ENCODE peak calls at places on chromosomes 13 and 19, in eight cellular contexts. X, I, V, A, K, J, B and N are unnamed samples.

GRCh38 chr19:41866284-41866683 is 6.2 kb downstream of the RPS19 start:
- DNase-seq in X (no peak), I (no peak), V (no peak), A (no peak), K (no peak), J (no peak), B (no peak), N (no peak)

GRCh38 chr19:41350735-41351338 is 2.9 kb downstream of the TGFB1 start:
- DNase-seq in X (no peak), I (no peak), V (no peak), A (no peak), K (no peak), J (no peak), B (no peak), N (no peak)

GRCh38 chr19:8654591-8655339 is 24.3 kb downstream of the NFILZ start:
- DNase-seq in X (peak), I (peak), V (peak), A (peak), K (peak), J (no peak), B (no peak), N (peak)

GRCh38 chr19:54297759-54298305 is 15.1 kb downstream of the LILRA5 start:
- DNase-seq in X (peak), I (no peak), V (no peak), A (no peak), K (no peak), J (no peak), B (no peak), N (no peak)

GRCh38 chr13:22220186-22221160 is 549.6 kb downstream of the FGF9 start:
- DNase-seq in X (no peak), I (no peak), V (no peak), A (no peak), K (peak), J (no peak), B (peak), N (no peak)

GRCh38 chr13:40318366-40318765 is 348.1 kb downstream of the FOXO1 start:
- DNase-seq in X (peak), I (no peak), V (peak), A (no peak), K (no peak), J (no peak), B (no peak), N (peak)

GRCh38 chr13:74730556-74731331 is 596.5 kb upstream of the KLF12 start:
- DNase-seq in X (no peak), I (no peak), V (no peak), A (no peak), K (no peak), J (peak), B (no peak), N (no peak)

GRCh38 chr19:49210901-49211451 is 53.4 kb downstream of the TRPM4 start:
- DNase-seq in X (no peak), I (no peak), V (no peak), A (no peak), K (no peak), J (no peak), B (no peak), N (no peak)

GRCh38 chr19:1884291-1884718 is 991 bp downstream of the ABHD17A start:
- DNase-seq in X (no peak), I (no peak), V (no peak), A (no peak), K (peak), J (no peak), B (peak), N (no peak)

GRCh38 chr19:32676895-32677359 is 1.3 kb downstream of the RGS9BP start:
- DNase-seq in X (no peak), I (no peak), V (no peak), A (no peak), K (no peak), J (no peak), B (no peak), N (no peak)

GRCh38 chr19:47013041-47013517 is 6.6 kb upstream of the NPAS1 start:
- DNase-seq in X (peak), I (peak), V (peak), A (peak), K (peak), J (no peak), B (peak), N (peak)

GRCh38 chr13:24178847-24179845 is 18.6 kb downstream of the SPATA13 start:
- DNase-seq in X (no peak), I (no peak), V (no peak), A (no peak), K (no peak), J (no peak), B (no peak), N (no peak)